ENCODE peak calls at places on chromosome 22, in five cellular contexts. One of them, this sample, is unnamed.
A peak's percentile ranks its signal among the peaks of the same experiment; 100 is the strongest.

GRCh38 chr22:45762545-45763235 is 91.1 kb downstream of the ATXN10 start:
- DNase-seq in psoas muscle: no peak
- DNase-seq in Caco-2: no peak
- DNase-seq in CD4-positive, CD25-positive, alpha-beta regulatory T cell: no peak
- DNase-seq in fibroblast of lung: no peak
- DNase-seq in this sample: no peak

GRCh38 chr22:25039754-25040153 is 87.2 kb downstream of the KIAA1671 start:
- DNase-seq in CD4-positive, CD25-positive, alpha-beta regulatory T cell: no peak
- DNase-seq in Caco-2: no peak
- DNase-seq in fibroblast of lung: no peak
- DNase-seq in psoas muscle: no peak
- DNase-seq in this sample: no peak

GRCh38 chr22:18023509-18024275 is 669 bp downstream of the MICAL3 start:
- DNase-seq in CD4-positive, CD25-positive, alpha-beta regulatory T cell: peak; percentile 46
- DNase-seq in psoas muscle: peak; percentile 83
- DNase-seq in fibroblast of lung: peak; percentile 86
- DNase-seq in Caco-2: peak; percentile 67
- DNase-seq in this sample: no peak

GRCh38 chr22:41431656-41432055 is 14.9 kb downstream of the TOB2 start:
- DNase-seq in CD4-positive, CD25-positive, alpha-beta regulatory T cell: no peak
- DNase-seq in psoas muscle: no peak
- DNase-seq in Caco-2: no peak
- DNase-seq in fibroblast of lung: no peak
- DNase-seq in this sample: no peak

GRCh38 chr22:17106785-17107546 is 14.2 kb downstream of the TMEM121B start:
- DNase-seq in fibroblast of lung: no peak
- DNase-seq in Caco-2: no peak
- DNase-seq in CD4-positive, CD25-positive, alpha-beta regulatory T cell: peak; percentile 28
- DNase-seq in psoas muscle: no peak
- DNase-seq in this sample: no peak

GRCh38 chr22:45312856-45313255 is 3.1 kb downstream of the FAM118A start:
- DNase-seq in CD4-positive, CD25-positive, alpha-beta regulatory T cell: no peak
- DNase-seq in fibroblast of lung: no peak
- DNase-seq in Caco-2: no peak
- DNase-seq in psoas muscle: no peak
- DNase-seq in this sample: no peak

GRCh38 chr22:25702046-25702445 is 39.9 kb upstream of the MYO18B start:
- DNase-seq in Caco-2: no peak
- DNase-seq in fibroblast of lung: peak; percentile 64
- DNase-seq in CD4-positive, CD25-positive, alpha-beta regulatory T cell: peak; percentile 54
- DNase-seq in psoas muscle: no peak
- DNase-seq in this sample: no peak

GRCh38 chr22:39207141-39208012 is 37.4 kb downstream of the PDGFB start:
- DNase-seq in Caco-2: no peak
- DNase-seq in fibroblast of lung: peak; percentile 23
- DNase-seq in psoas muscle: no peak
- DNase-seq in CD4-positive, CD25-positive, alpha-beta regulatory T cell: no peak
- DNase-seq in this sample: no peak

GRCh38 chr22:45935573-45935972 is 41.4 kb downstream of the WNT7B start:
- DNase-seq in fibroblast of lung: no peak
- DNase-seq in Caco-2: no peak
- DNase-seq in psoas muscle: no peak
- DNase-seq in CD4-positive, CD25-positive, alpha-beta regulatory T cell: no peak
- DNase-seq in this sample: no peak

GRCh38 chr22:46853191-46853590 is 90.7 kb downstream of the TBC1D22A start:
- DNase-seq in psoas muscle: no peak
- DNase-seq in fibroblast of lung: no peak
- DNase-seq in CD4-positive, CD25-positive, alpha-beta regulatory T cell: no peak
- DNase-seq in Caco-2: no peak
- DNase-seq in this sample: no peak

GRCh38 chr22:22047266-22047665 is 64.7 kb upstream of the TOP3B start:
- DNase-seq in fibroblast of lung: no peak
- DNase-seq in Caco-2: no peak
- DNase-seq in CD4-positive, CD25-positive, alpha-beta regulatory T cell: no peak
- DNase-seq in psoas muscle: no peak
- DNase-seq in this sample: no peak

GRCh38 chr22:24107668-24108067 is 73.6 kb upstream of the SUSD2 start:
- DNase-seq in Caco-2: no peak
- DNase-seq in fibroblast of lung: peak; percentile 92
- DNase-seq in psoas muscle: peak; percentile 89
- DNase-seq in CD4-positive, CD25-positive, alpha-beta regulatory T cell: no peak
- DNase-seq in this sample: no peak

GRCh38 chr22:27046126-27046525 is 388.7 kb downstream of the MIAT start:
- DNase-seq in CD4-positive, CD25-positive, alpha-beta regulatory T cell: no peak
- DNase-seq in Caco-2: no peak
- DNase-seq in fibroblast of lung: no peak
- DNase-seq in psoas muscle: no peak
- DNase-seq in this sample: no peak

GRCh38 chr22:38879102-38879729 is 7.2 kb upstream of the CBX6 start:
- DNase-seq in CD4-positive, CD25-positive, alpha-beta regulatory T cell: no peak
- DNase-seq in fibroblast of lung: no peak
- DNase-seq in psoas muscle: no peak
- DNase-seq in Caco-2: no peak
- DNase-seq in this sample: no peak

GRCh38 chr22:24423519-24424000 is 3.8 kb upstream of the ADORA2A start:
- DNase-seq in fibroblast of lung: no peak
- DNase-seq in CD4-positive, CD25-positive, alpha-beta regulatory T cell: no peak
- DNase-seq in psoas muscle: peak; percentile 66
- DNase-seq in Caco-2: peak; percentile 81
- DNase-seq in this sample: peak; percentile 63

GRCh38 chr22:46537946-46538815 is 761 bp upstream of the CELSR1 start:
- DNase-seq in CD4-positive, CD25-positive, alpha-beta regulatory T cell: no peak
- DNase-seq in psoas muscle: no peak
- DNase-seq in fibroblast of lung: peak; percentile 20
- DNase-seq in Caco-2: peak; percentile 58
- DNase-seq in this sample: no peak

GRCh38 chr22:34992672-34993071 is 73.3 kb upstream of the ISX start:
- DNase-seq in psoas muscle: no peak
- DNase-seq in fibroblast of lung: no peak
- DNase-seq in CD4-positive, CD25-positive, alpha-beta regulatory T cell: no peak
- DNase-seq in Caco-2: no peak
- DNase-seq in this sample: no peak

GRCh38 chr22:31036671-31037550 is 44.2 kb upstream of the SMTN start:
- DNase-seq in psoas muscle: peak; percentile 30
- DNase-seq in Caco-2: no peak
- DNase-seq in CD4-positive, CD25-positive, alpha-beta regulatory T cell: peak; percentile 15
- DNase-seq in fibroblast of lung: peak; percentile 65
- DNase-seq in this sample: no peak

GRCh38 chr22:50694099-50694498 is 21.5 kb downstream of the SHANK3 start:
- DNase-seq in fibroblast of lung: peak; percentile 15
- DNase-seq in psoas muscle: no peak
- DNase-seq in Caco-2: no peak
- DNase-seq in CD4-positive, CD25-positive, alpha-beta regulatory T cell: peak; percentile 16
- DNase-seq in this sample: no peak

DNA sequence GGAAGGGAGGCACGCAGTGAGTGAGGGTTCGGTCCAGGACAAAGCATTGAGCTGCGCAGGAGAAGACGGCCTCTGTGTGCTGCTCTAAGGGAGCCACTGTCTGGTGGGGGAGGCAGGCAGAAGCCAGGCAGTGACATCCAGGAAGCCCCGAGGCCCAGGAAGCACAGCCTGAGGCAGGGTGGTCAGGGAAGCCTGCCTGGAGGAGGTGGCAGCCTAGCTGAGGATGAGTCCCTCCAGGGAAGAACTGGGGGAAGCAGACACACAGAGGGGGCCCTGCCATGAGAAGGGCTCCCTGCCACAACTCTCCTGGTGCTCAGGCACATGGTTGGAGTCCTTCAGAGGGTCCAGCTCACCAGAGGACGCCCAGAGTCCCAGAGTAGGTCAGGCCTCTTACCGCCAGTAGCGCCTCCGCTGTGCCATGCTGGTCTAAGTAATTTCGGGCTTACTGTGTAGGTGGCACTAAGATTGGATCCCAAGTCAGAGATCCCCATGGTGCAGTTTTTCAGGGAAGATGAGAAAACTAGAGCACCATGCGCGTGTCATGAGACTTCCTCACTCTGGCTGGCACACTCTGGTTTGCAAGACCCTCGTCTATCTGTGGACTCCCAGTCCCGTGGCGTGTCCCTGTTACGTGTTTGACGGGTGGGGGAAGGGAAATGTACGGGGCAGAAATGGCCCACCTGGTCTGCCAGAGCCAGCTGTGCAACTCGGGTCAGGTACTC is 887.2 kb downstream of the BRD1 start:
- DNase-seq in psoas muscle: no peak
- DNase-seq in CD4-positive, CD25-positive, alpha-beta regulatory T cell: no peak
- DNase-seq in fibroblast of lung: no peak
- DNase-seq in Caco-2: no peak
- DNase-seq in this sample: no peak
- H3K9me3 ChIP-seq in psoas muscle: no peaks in the 10 kb centered on the region
- H3K9me3 ChIP-seq in CD4-positive, CD25-positive, alpha-beta regulatory T cell: no peaks in the 10 kb centered on the region
- H3K9me3 ChIP-seq in fibroblast of lung: no peaks in the 10 kb centered on the region
- H3K9me3 ChIP-seq in Caco-2: no peaks in the 10 kb centered on the region
- H3K9me3 ChIP-seq in this sample: no peaks in the 10 kb centered on the region

GRCh38 chr22:37575490-37576003 is 4.3 kb downstream of the LGALS2 start:
- DNase-seq in Caco-2: no peak
- DNase-seq in psoas muscle: no peak
- DNase-seq in CD4-positive, CD25-positive, alpha-beta regulatory T cell: no peak
- DNase-seq in fibroblast of lung: no peak
- DNase-seq in this sample: no peak
- H3K9me3 ChIP-seq in Caco-2: no peaks in the 10 kb centered on the region
- H3K9me3 ChIP-seq in psoas muscle: no peaks in the 10 kb centered on the region
- H3K9me3 ChIP-seq in CD4-positive, CD25-positive, alpha-beta regulatory T cell: no peaks in the 10 kb centered on the region
- H3K9me3 ChIP-seq in fibroblast of lung: no peaks in the 10 kb centered on the region
- H3K9me3 ChIP-seq in this sample: no peaks in the 10 kb centered on the region

GRCh38 chr22:32123657-32124056 is 35.4 kb downstream of the C22orf42 start:
- DNase-seq in fibroblast of lung: no peak
- DNase-seq in CD4-positive, CD25-positive, alpha-beta regulatory T cell: no peak
- DNase-seq in Caco-2: peak; percentile 49
- DNase-seq in psoas muscle: no peak
- DNase-seq in this sample: no peak
- H3K9me3 ChIP-seq in fibroblast of lung: no peaks in the 10 kb centered on the region
- H3K9me3 ChIP-seq in CD4-positive, CD25-positive, alpha-beta regulatory T cell: no peaks in the 10 kb centered on the region
- H3K9me3 ChIP-seq in Caco-2: no peaks in the 10 kb centered on the region
- H3K9me3 ChIP-seq in psoas muscle: no peaks in the 10 kb centered on the region
- H3K9me3 ChIP-seq in this sample: no peaks in the 10 kb centered on the region

GRCh38 chr22:49113758-49114157 is 713.9 kb downstream of the BRD1 start:
- DNase-seq in psoas muscle: no peak
- DNase-seq in fibroblast of lung: no peak
- DNase-seq in CD4-positive, CD25-positive, alpha-beta regulatory T cell: no peak
- DNase-seq in Caco-2: no peak
- DNase-seq in this sample: no peak
- H3K9me3 ChIP-seq in psoas muscle: no peaks in the 10 kb centered on the region
- H3K9me3 ChIP-seq in fibroblast of lung: no peaks in the 10 kb centered on the region
- H3K9me3 ChIP-seq in CD4-positive, CD25-positive, alpha-beta regulatory T cell: no peaks in the 10 kb centered on the region
- H3K9me3 ChIP-seq in Caco-2: no peaks in the 10 kb centered on the region
- H3K9me3 ChIP-seq in this sample: no peaks in the 10 kb centered on the region

This sample was measured in T-helper 17 cell.